ENCODE peak calls at places on chromosomes 16 and 17, in seven cellular contexts. One of them, this sample, is unnamed. For H3K27me3, the result is how much of the 10 kb centered on the place peaks cover.

GRCh38 chr17:77391668-77392375 is 251.1 kb downstream of the SEC14L1 start:
- DNase-seq in GM23338: peak
- DNase-seq in dorsolateral prefrontal cortex: no peak
- DNase-seq in fibroblast of lung: peak
- DNase-seq in CD8-positive, alpha-beta memory T cell: peak
- DNase-seq in transverse colon: peak
- DNase-seq in neural progenitor cell: peak
- DNase-seq in this sample: no peak

GRCh38 chr16:75997606-75998005 is 271.3 kb upstream of the CPHXL start:
- DNase-seq in GM23338: no peak
- DNase-seq in dorsolateral prefrontal cortex: no peak
- DNase-seq in fibroblast of lung: no peak
- DNase-seq in CD8-positive, alpha-beta memory T cell: no peak
- DNase-seq in transverse colon: no peak
- DNase-seq in neural progenitor cell: no peak
- DNase-seq in this sample: no peak

GRCh38 chr17:1007310-1008007 is 10.5 kb downstream of the TIMM22 start:
- DNase-seq in GM23338: no peak
- DNase-seq in dorsolateral prefrontal cortex: no peak
- DNase-seq in fibroblast of lung: no peak
- DNase-seq in CD8-positive, alpha-beta memory T cell: no peak
- DNase-seq in transverse colon: no peak
- DNase-seq in neural progenitor cell: no peak
- DNase-seq in this sample: no peak

GRCh38 chr16:74577882-74578366 is 29.0 kb downstream of the GLG1 start:
- DNase-seq in GM23338: no peak
- DNase-seq in dorsolateral prefrontal cortex: no peak
- DNase-seq in fibroblast of lung: peak
- DNase-seq in CD8-positive, alpha-beta memory T cell: no peak
- DNase-seq in transverse colon: no peak
- DNase-seq in neural progenitor cell: no peak
- DNase-seq in this sample: no peak

GRCh38 chr16:78444-79145 is 570 bp downstream of the MPG start:
- DNase-seq in GM23338: no peak
- DNase-seq in dorsolateral prefrontal cortex: no peak
- DNase-seq in fibroblast of lung: peak
- DNase-seq in CD8-positive, alpha-beta memory T cell: no peak
- DNase-seq in transverse colon: no peak
- DNase-seq in neural progenitor cell: no peak
- DNase-seq in this sample: no peak

GRCh38 chr16:720990-721764 is at the start of gene ANTKMT:
- DNase-seq in GM23338: peak
- DNase-seq in dorsolateral prefrontal cortex: no peak
- DNase-seq in fibroblast of lung: peak
- DNase-seq in CD8-positive, alpha-beta memory T cell: peak
- DNase-seq in transverse colon: peak
- DNase-seq in neural progenitor cell: peak
- DNase-seq in this sample: no peak

GRCh38 chr17:46875849-46876352 is 24.5 kb downstream of the WNT9B start:
- DNase-seq in GM23338: no peak
- DNase-seq in dorsolateral prefrontal cortex: no peak
- DNase-seq in fibroblast of lung: no peak
- DNase-seq in CD8-positive, alpha-beta memory T cell: no peak
- DNase-seq in transverse colon: no peak
- DNase-seq in neural progenitor cell: no peak
- DNase-seq in this sample: no peak

GRCh38 chr17:66406701-66407644 is 104.6 kb downstream of the PRKCA start:
- DNase-seq in GM23338: no peak
- DNase-seq in dorsolateral prefrontal cortex: no peak
- DNase-seq in fibroblast of lung: no peak
- DNase-seq in CD8-positive, alpha-beta memory T cell: no peak
- DNase-seq in transverse colon: no peak
- DNase-seq in neural progenitor cell: no peak
- DNase-seq in this sample: no peak

GRCh38 chr17:15475620-15476354 is 8.4 kb upstream of the CDRT4 start:
- DNase-seq in GM23338: no peak
- DNase-seq in dorsolateral prefrontal cortex: no peak
- DNase-seq in fibroblast of lung: peak
- DNase-seq in CD8-positive, alpha-beta memory T cell: no peak
- DNase-seq in transverse colon: no peak
- DNase-seq in neural progenitor cell: no peak
- DNase-seq in this sample: no peak

GRCh38 chr16:525520-526180 is 1.9 kb upstream of the CAPN15 start:
- DNase-seq in GM23338: no peak
- DNase-seq in dorsolateral prefrontal cortex: no peak
- DNase-seq in fibroblast of lung: peak
- DNase-seq in CD8-positive, alpha-beta memory T cell: peak
- DNase-seq in transverse colon: no peak
- DNase-seq in neural progenitor cell: no peak
- DNase-seq in this sample: no peak

GRCh38 chr16:48133455-48134226 is 22.2 kb downstream of the ABCC12 start:
- DNase-seq in GM23338: no peak
- DNase-seq in dorsolateral prefrontal cortex: no peak
- DNase-seq in fibroblast of lung: no peak
- DNase-seq in CD8-positive, alpha-beta memory T cell: no peak
- DNase-seq in transverse colon: no peak
- DNase-seq in neural progenitor cell: no peak
- DNase-seq in this sample: no peak

GRCh38 chr17:19237389-19238166 is 412 bp downstream of the EPN2 start:
- DNase-seq in GM23338: peak
- DNase-seq in dorsolateral prefrontal cortex: no peak
- DNase-seq in fibroblast of lung: no peak
- DNase-seq in CD8-positive, alpha-beta memory T cell: no peak
- DNase-seq in transverse colon: peak
- DNase-seq in neural progenitor cell: peak
- DNase-seq in this sample: no peak

GRCh38 chr17:31128241-31128640 is 33.5 kb downstream of the NF1 start:
- DNase-seq in GM23338: no peak
- DNase-seq in dorsolateral prefrontal cortex: no peak
- DNase-seq in fibroblast of lung: no peak
- DNase-seq in CD8-positive, alpha-beta memory T cell: no peak
- DNase-seq in transverse colon: no peak
- DNase-seq in neural progenitor cell: no peak
- DNase-seq in this sample: no peak

GRCh38 chr16:69520800-69521602 is 44.8 kb upstream of the NFAT5 start:
- DNase-seq in GM23338: no peak
- DNase-seq in dorsolateral prefrontal cortex: no peak
- DNase-seq in fibroblast of lung: no peak
- DNase-seq in CD8-positive, alpha-beta memory T cell: no peak
- DNase-seq in transverse colon: no peak
- DNase-seq in neural progenitor cell: no peak
- DNase-seq in this sample: no peak

DNA sequence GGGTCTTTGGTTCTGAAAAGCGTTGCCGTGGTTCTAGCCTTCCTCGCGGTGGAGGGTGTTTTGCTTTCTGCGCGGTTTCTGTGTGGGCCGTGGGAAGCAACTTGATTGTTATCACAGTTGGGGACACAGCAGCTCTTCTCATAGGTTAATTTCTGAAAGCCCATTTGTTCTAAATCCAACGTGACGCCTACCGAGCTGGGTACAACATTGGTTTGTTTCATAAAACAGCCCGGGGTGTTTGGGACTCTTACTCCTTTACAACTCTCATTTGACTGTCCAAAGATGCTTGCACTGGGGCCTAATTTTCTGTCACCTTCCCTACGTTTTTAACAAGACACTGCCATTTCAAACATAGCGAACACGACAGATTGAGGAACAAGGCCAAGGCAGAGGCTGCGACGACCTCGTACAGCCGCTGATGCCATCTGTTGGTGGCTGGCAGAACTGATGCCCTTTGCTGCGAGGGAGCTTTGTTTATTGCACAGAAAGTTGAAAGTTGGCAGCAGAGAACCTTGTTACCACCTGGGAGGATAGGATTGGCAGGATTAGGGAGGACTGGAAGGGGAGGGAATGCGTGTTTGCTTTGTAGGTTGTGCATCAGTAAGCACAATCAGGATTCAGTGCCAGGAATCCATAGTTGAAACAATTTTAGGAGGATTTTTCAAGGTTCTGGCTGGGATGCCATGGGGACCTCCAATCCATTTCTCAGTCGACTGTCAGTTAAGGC is 98.2 kb downstream of the PITPNC1 start:
- DNase-seq in GM23338: peak
- DNase-seq in dorsolateral prefrontal cortex: peak
- DNase-seq in fibroblast of lung: peak
- DNase-seq in CD8-positive, alpha-beta memory T cell: peak
- DNase-seq in transverse colon: peak
- DNase-seq in neural progenitor cell: peak
- DNase-seq in this sample: peak
- H3K27ac ChIP-seq in GM23338: peak
- H3K27ac ChIP-seq in dorsolateral prefrontal cortex: peak
- H3K27ac ChIP-seq in fibroblast of lung: no peak
- H3K27ac ChIP-seq in CD8-positive, alpha-beta memory T cell: peak
- H3K27ac ChIP-seq in transverse colon: peak
- H3K27ac ChIP-seq in neural progenitor cell: no peak
- H3K27ac ChIP-seq in this sample: no peak

DNA sequence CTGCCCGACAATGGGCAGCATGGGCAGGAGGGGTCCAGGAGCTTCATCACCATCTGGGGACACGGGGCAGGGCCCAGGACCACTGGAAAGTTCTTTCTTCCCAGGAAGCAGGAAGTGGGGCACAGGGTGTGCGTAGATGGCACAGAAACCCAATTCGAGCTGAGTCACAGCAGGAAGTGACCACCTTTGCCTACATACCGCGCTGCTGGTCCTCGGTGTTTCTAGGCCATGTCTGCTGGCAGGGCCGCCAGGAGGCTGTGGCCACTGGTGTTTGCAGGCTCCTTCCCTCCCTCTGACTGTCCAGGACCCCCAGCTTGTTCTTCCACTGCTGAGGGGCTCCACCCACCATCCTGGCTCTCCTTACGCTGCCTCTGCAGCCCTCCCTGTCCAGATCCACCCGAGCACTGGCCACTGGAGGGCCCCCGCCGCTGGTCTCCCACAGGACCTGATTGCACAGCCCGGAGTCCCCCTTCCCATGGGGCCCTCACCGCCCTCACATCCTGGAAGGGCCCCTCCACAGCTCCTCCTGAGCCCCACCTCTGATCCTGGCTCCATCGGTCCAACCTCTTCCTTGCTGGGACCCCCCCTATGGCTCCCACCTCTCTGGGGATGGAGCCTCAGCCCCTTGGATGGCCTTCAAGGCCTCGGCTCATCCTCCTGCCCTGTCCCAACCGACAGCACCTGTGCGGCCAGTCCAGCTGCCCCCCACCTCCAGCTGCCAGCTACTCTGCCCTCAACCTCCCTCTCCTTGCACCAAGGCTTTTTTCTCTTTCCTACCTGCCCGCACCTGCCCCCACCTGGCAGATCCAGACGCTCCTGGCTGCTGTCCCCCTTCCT is 14.5 kb upstream of the RASD1 start:
- DNase-seq in GM23338: no peak
- DNase-seq in dorsolateral prefrontal cortex: peak
- DNase-seq in fibroblast of lung: no peak
- DNase-seq in CD8-positive, alpha-beta memory T cell: no peak
- DNase-seq in transverse colon: no peak
- DNase-seq in neural progenitor cell: no peak
- DNase-seq in this sample: no peak
- H3K27me3 ChIP-seq in GM23338: under half
- H3K27me3 ChIP-seq in dorsolateral prefrontal cortex: under half
- H3K27me3 ChIP-seq in fibroblast of lung: under half
- H3K27me3 ChIP-seq in CD8-positive, alpha-beta memory T cell: under half
- H3K27me3 ChIP-seq in transverse colon: under half
- H3K27me3 ChIP-seq in neural progenitor cell: under half
- H3K27me3 ChIP-seq in this sample: under half

DNA sequence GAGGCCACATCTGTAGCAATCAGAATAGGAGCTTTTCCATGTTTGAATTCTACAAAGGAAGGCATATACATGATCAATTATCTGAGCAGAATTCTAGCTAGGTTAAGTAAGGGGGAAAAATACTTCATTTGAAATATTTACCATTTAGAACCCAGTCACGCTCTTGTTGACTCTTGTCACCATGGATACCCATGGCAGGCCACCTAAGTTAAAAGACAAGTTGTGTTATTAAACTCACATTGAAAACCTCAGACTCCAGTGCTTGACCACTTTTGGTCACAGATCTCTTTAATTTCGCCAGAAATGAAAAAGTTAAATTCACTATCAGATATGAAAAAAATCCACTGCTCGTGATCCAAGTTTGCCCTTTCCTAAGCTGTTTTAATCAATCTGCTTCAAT is 4.1 kb downstream of the DDX5 start:
- DNase-seq in GM23338: no peak
- DNase-seq in dorsolateral prefrontal cortex: no peak
- DNase-seq in fibroblast of lung: no peak
- DNase-seq in CD8-positive, alpha-beta memory T cell: no peak
- DNase-seq in transverse colon: no peak
- DNase-seq in neural progenitor cell: no peak
- DNase-seq in this sample: no peak
- H3K4me3 ChIP-seq in GM23338: no peak
- H3K4me3 ChIP-seq in dorsolateral prefrontal cortex: no peak
- H3K4me3 ChIP-seq in fibroblast of lung: no peak
- H3K4me3 ChIP-seq in CD8-positive, alpha-beta memory T cell: no peak
- H3K4me3 ChIP-seq in transverse colon: no peak
- H3K4me3 ChIP-seq in neural progenitor cell: no peak
- H3K4me3 ChIP-seq in this sample: no peak

GRCh38 chr16:67683767-67684166 is 17.2 kb downstream of the C16orf86 start:
- DNase-seq in GM23338: no peak
- DNase-seq in dorsolateral prefrontal cortex: no peak
- DNase-seq in fibroblast of lung: no peak
- DNase-seq in CD8-positive, alpha-beta memory T cell: no peak
- DNase-seq in transverse colon: peak
- DNase-seq in neural progenitor cell: no peak
- DNase-seq in this sample: no peak

GRCh38 chr16:67679935-67680897 is 13.6 kb downstream of the C16orf86 start:
- DNase-seq in GM23338: no peak
- DNase-seq in dorsolateral prefrontal cortex: no peak
- DNase-seq in fibroblast of lung: no peak
- DNase-seq in CD8-positive, alpha-beta memory T cell: no peak
- DNase-seq in transverse colon: no peak
- DNase-seq in neural progenitor cell: no peak
- DNase-seq in this sample: no peak

DNA sequence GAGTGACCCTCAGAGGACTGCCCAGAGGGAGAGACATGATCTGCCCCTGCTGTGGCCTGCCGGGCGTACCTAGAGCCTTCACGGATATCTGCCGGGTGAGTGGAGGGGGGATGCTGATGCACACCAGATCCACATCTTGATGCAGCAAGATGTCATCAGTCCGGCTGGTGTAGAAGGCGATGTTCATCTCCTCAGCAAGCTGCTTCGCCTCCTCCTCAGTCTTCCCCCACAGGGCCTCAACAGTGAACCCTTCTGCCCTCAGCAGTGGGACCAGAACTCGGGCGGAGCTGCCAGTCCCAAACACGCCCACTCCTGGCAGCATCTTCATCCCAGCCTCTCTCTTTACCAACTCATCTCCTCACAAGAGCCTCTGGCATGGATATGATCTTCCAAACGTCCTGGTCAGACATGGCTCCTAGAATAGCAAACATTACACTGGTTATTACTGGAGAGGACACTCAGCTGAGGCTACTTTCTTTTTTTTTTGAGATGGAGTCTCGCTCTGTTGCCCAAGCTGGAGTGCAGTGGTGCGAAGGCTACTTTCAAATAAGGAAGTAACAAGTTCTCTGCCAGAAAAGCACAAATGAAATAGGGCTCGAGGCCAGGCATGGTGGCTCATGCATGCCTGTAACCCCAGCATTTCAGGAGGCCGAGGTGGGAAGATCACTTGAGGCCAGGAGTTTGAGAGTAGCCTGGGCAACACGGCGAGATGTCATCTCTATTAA is 18.9 kb downstream of the C16orf86 start:
- DNase-seq in GM23338: no peak
- DNase-seq in dorsolateral prefrontal cortex: no peak
- DNase-seq in fibroblast of lung: no peak
- DNase-seq in CD8-positive, alpha-beta memory T cell: no peak
- DNase-seq in transverse colon: no peak
- DNase-seq in neural progenitor cell: no peak
- DNase-seq in this sample: no peak
- H3K27ac ChIP-seq in GM23338: no peak
- H3K27ac ChIP-seq in dorsolateral prefrontal cortex: peak
- H3K27ac ChIP-seq in fibroblast of lung: no peak
- H3K27ac ChIP-seq in CD8-positive, alpha-beta memory T cell: no peak
- H3K27ac ChIP-seq in transverse colon: no peak
- H3K27ac ChIP-seq in neural progenitor cell: no peak
- H3K27ac ChIP-seq in this sample: no peak